ENCODE peak calls at places on chromosomes 7 and 10, in six cellular contexts. G is CD8-positive, alpha-beta memory T cell; W is GM12878; A is A549; Z is upper lobe of left lung; L is fibroblast of lung. C is an unnamed sample.

GRCh38 chr10:67669978-67670377 is 26.0 kb downstream of the CTNNA3 start:
- DNase-seq in Z (no peak), A (no peak), L (peak; percentile 48), W (no peak), G (no peak), C (no peak)

GRCh38 chr7:45882465-45882810 is 5.8 kb upstream of the IGFBP1 start:
- DNase-seq in W (no peak), A (no peak), G (no peak), L (no peak), Z (no peak), C (no peak)

GRCh38 chr7:77427996-77428603 is 12.0 kb upstream of the GSAP start:
- DNase-seq in Z (peak; percentile 56), W (no peak), G (no peak), A (no peak), L (peak; percentile 85), C (peak; percentile 28)

GRCh38 chr10:22321831-22322662 is 1.1 kb downstream of the BMI1 start:
- DNase-seq in W (no peak), L (no peak), A (peak; percentile 34), Z (no peak), G (peak; percentile 12), C (peak; percentile 70)

GRCh38 chr7:3915337-3915865 is 614.3 kb downstream of the SDK1 start:
- DNase-seq in Z (no peak), G (no peak), W (no peak), A (no peak), L (no peak), C (no peak)

GRCh38 chr7:8133955-8134733 is 127.8 kb downstream of the ICA1 start:
- DNase-seq in L (peak; percentile 20), A (no peak), Z (no peak), G (no peak), W (peak; percentile 99), C (no peak)

GRCh38 chr10:88456730-88457129 is 126.4 kb downstream of the RNLS start:
- DNase-seq in A (no peak), Z (no peak), G (no peak), L (peak; percentile 78), W (no peak), C (no peak)

GRCh38 chr7:6558837-6559236 is 7.6 kb upstream of the GRID2IP start:
- DNase-seq in G (no peak), W (no peak), A (peak; percentile 87), L (peak; percentile 25), Z (no peak), C (peak; percentile 53)

GRCh38 chr10:97914837-97915211 is 65.2 kb downstream of the GOLGA7B start:
- DNase-seq in G (peak; percentile 53), A (peak; percentile 82), L (peak; percentile 27), W (no peak), Z (peak; percentile 87), C (peak; percentile 87)

GRCh38 chr10:132489053-132489703 is 48.4 kb upstream of the INPP5A start:
- DNase-seq in L (peak; percentile 44), A (no peak), W (no peak), Z (peak; percentile 9), G (no peak), C (no peak)

GRCh38 chr10:5547934-5548660 is 23.3 kb downstream of the CALML3 start:
- DNase-seq in L (peak; percentile 44), Z (peak; percentile 70), A (peak; percentile 49), G (no peak), W (no peak), C (no peak)

GRCh38 chr10:12333382-12334185 is 15.8 kb upstream of the CAMK1D start:
- DNase-seq in W (no peak), A (peak; percentile 98), L (peak; percentile 99), Z (peak; percentile 77), G (peak; percentile 12), C (no peak)

GRCh38 chr7:44618045-44618444 is 11.6 kb downstream of the OGDH start:
- DNase-seq in G (no peak), W (no peak), Z (no peak), A (no peak), L (no peak), C (no peak)

GRCh38 chr10:71741029-71741428 is 21.5 kb upstream of the C10orf105 start:
- DNase-seq in Z (no peak), L (no peak), W (no peak), G (no peak), A (no peak), C (no peak)
- H3K4me3 ChIP-seq in Z (no peak overlapping the region), L (no peak overlapping the region), W (no peak overlapping the region), G (peak overlapping the region; percentile 70), A (no peak overlapping the region), C (no peak overlapping the region)

GRCh38 chr10:70680899-70681730 is 8.8 kb downstream of the ADAMTS14 start:
- DNase-seq in A (no peak), Z (no peak), L (peak; percentile 15), W (no peak), G (no peak), C (no peak)

GRCh38 chr10:70679498-70679897 is 7.2 kb downstream of the ADAMTS14 start:
- DNase-seq in A (no peak), G (no peak), L (peak; percentile 85), W (no peak), Z (no peak), C (no peak)

GRCh38 chr10:70682920-70683600 is 10.8 kb downstream of the ADAMTS14 start:
- DNase-seq in G (no peak), Z (no peak), L (no peak), A (no peak), W (no peak), C (no peak)

GRCh38 chr10:70683601-70684329 is 11.5 kb downstream of the ADAMTS14 start:
- DNase-seq in Z (no peak), A (no peak), G (no peak), W (no peak), L (no peak), C (no peak)

GRCh38 chr10:70681731-70682005 is 9.4 kb downstream of the ADAMTS14 start:
- DNase-seq in L (no peak), A (no peak), G (no peak), Z (no peak), W (no peak), C (no peak)
- H3K4me3 ChIP-seq in L (no peak overlapping the region), A (no peak overlapping the region), G (no peak overlapping the region), Z (no peak overlapping the region), W (no peak overlapping the region), C (no peak overlapping the region)

GRCh38 chr7:16027396-16027795 is 340.9 kb upstream of the MEOX2 start:
- DNase-seq in Z (no peak), A (no peak), L (no peak), W (no peak), G (no peak), C (no peak)

GRCh38 chr7:16026253-16027020 is 340.0 kb upstream of the MEOX2 start:
- DNase-seq in Z (no peak), W (no peak), A (no peak), G (no peak), L (peak; percentile 74), C (no peak)

GRCh38 chr7:16025696-16026095 is 339.2 kb upstream of the MEOX2 start:
- DNase-seq in Z (no peak), G (no peak), A (no peak), L (peak; percentile 5), W (no peak), C (no peak)

GRCh38 chr7:16028651-16029050 is 342.2 kb upstream of the MEOX2 start:
- DNase-seq in G (no peak), Z (no peak), W (no peak), L (peak; percentile 2), A (no peak), C (no peak)

DNA sequence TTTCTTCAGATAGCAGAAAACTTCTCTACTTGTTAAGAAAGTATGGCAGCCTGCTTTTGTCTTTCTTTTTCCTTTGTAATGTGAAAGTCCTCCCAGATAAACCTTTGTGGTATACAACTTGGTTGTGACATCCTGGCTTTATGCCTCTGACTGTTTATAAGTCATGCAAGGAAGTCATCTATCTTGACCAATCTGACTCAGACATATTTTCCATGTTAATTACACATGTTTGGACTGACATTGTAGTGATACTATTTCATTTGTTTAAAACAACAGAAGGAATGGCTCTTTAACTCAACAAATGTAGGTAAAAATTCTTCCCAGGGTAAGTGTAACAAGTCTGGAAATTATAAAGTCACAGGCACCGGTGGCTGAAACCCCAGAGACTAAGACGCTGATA is 341.6 kb upstream of the MEOX2 start:
- DNase-seq in G (no peak), A (no peak), W (no peak), Z (no peak), L (peak; percentile 96), C (no peak)
- H3K4me3 ChIP-seq in G (no peak overlapping the region), A (no peak overlapping the region), W (no peak overlapping the region), Z (no peak overlapping the region), L (no peak overlapping the region), C (no peak overlapping the region)

DNA sequence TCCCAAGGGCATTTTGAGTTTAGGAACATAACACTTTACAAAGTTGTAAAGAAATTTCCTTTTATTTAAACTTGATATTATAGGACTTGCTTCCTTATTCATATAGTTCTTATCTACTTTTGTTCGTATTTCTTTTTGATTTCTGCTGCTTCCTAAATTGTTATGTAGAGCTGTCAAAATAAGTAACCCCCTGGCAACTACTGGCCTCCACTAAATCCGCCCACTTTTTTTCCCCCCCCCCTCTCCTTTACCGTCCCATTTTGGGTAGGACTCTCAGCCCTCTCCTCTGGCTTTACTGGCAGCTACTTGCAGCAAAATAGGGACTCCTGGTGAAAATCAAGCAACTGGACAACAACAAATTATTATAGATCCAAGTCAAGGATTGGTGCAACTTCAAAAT is 1.1 kb downstream of the SP4 start:
- DNase-seq in Z (no peak), G (no peak), L (no peak), W (no peak), A (no peak), C (peak; percentile 24)
- H3K4me3 ChIP-seq in Z (peak overlapping the region; percentile 76), G (peak overlapping the region; percentile 92), L (peak overlapping the region; percentile 80), W (peak overlapping the region; percentile 95), A (peak overlapping the region; percentile 87), C (peak overlapping the region; percentile 93)

DNA sequence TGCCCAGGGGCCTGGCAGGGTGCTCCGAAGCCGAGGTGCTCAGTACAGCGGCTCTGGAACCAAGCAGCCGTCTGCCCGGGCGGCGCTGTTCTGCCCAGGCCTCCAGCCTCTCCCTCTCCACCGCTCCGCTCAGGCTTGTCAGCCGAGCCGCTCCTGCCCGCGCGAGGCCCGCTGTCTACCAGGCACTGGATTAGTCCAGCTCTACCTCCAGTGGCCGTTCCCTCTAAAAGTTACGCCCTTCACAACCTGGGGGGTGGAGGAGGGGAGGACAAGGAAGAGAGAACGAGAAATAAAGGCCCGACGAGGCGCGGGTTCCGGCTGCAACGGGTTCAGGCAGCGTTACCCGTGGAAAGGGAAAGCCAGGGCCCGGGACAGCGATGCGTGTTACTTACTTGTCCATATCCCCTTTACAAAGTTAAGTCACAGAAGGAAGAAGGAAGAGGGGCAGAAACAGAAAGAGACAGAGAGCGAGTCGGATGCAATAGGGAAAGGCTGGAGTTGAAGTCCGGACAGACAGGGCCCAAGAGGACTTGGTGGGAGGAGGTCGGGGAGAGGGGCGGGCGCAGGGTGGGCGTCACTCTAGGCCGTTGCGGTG is 2.9 kb downstream of the SP8 start:
- DNase-seq in A (no peak), W (no peak), G (no peak), L (no peak), Z (peak; percentile 26), C (peak; percentile 70)
- H3K4me3 ChIP-seq in A (no peak overlapping the region), W (no peak overlapping the region), G (no peak overlapping the region), L (no peak overlapping the region), Z (peak overlapping the region; percentile 37), C (peak overlapping the region; percentile 94)

GRCh38 chr7:129055861-129056464 is 1.1 kb upstream of the TNPO3 start:
- DNase-seq in Z (no peak), G (no peak), W (no peak), L (no peak), A (no peak), C (no peak)
- H3K4me3 ChIP-seq in Z (no peak overlapping the region), G (peak overlapping the region; percentile 90), W (peak overlapping the region; percentile 97), L (peak overlapping the region; percentile 69), A (peak overlapping the region; percentile 85), C (peak overlapping the region; percentile 89)

C was measured in neural progenitor cell.